ENCODE peak calls at places on chromosomes 1 and 21, in five cellular contexts. G, T, O, E and H are unnamed samples. For H3K4me1, the result is how much of the 10 kb centered on the place peaks cover.

GRCh38 chr21:33384851-33385331 is 18.3 kb upstream of the IFNGR2 start:
- DNase-seq in G (no peak), E (no peak), O (no peak), T (no peak), H (no peak)

GRCh38 chr1:206808615-206809014 is 36.3 kb upstream of the IL10 start:
- DNase-seq in G (no peak), T (no peak), E (no peak), O (no peak), H (no peak)

GRCh38 chr21:43916691-43917514 is 51.9 kb downstream of the AGPAT3 start:
- DNase-seq in O (no peak), G (no peak), E (no peak), T (no peak), H (no peak)

GRCh38 chr1:224245188-224245587 is 62.1 kb downstream of the DEGS1 start:
- DNase-seq in O (no peak), T (peak), G (no peak), E (no peak), H (no peak)

GRCh38 chr1:209107535-209107934 is 476.0 kb upstream of the CAMK1G start:
- DNase-seq in G (no peak), T (no peak), E (no peak), O (no peak), H (no peak)

GRCh38 chr1:212774584-212774983 is 17.0 kb downstream of the NSL1 start:
- DNase-seq in G (no peak), O (no peak), E (no peak), T (no peak), H (no peak)

GRCh38 chr1:223029985-223030769 is 112.9 kb downstream of the TLR5 start:
- DNase-seq in T (no peak), G (no peak), E (no peak), O (no peak), H (peak)

GRCh38 chr1:165897326-165898303 is 70.2 kb downstream of the UCK2 start:
- DNase-seq in G (no peak), T (no peak), E (no peak), O (no peak), H (no peak)

GRCh38 chr1:213884942-213885341 is 102.8 kb upstream of the PROX1 start:
- DNase-seq in O (no peak), G (no peak), E (no peak), T (no peak), H (no peak)

GRCh38 chr1:162678439-162678838 is 46.2 kb downstream of the DDR2 start:
- DNase-seq in G (peak), T (no peak), E (no peak), O (no peak), H (no peak)

GRCh38 chr1:35557118-35557610 is at the start of gene KIAA0319L:
- DNase-seq in E (peak), T (peak), G (no peak), O (peak), H (no peak)

GRCh38 chr21:36125513-36126121 is 9.3 kb upstream of the CBR3 start:
- DNase-seq in T (peak), E (no peak), O (no peak), G (peak), H (no peak)

GRCh38 chr1:230231739-230232075 is 164.7 kb downstream of the GALNT2 start:
- DNase-seq in O (no peak), G (peak), E (peak), T (peak), H (no peak)

GRCh38 chr1:160538985-160539651 is 16.1 kb upstream of the SLAMF6 start:
- DNase-seq in G (no peak), E (no peak), T (no peak), O (no peak), H (no peak)

GRCh38 chr1:107782192-107782845 is 182.7 kb downstream of the VAV3 start:
- DNase-seq in T (no peak), O (peak), G (no peak), E (no peak), H (peak)

GRCh38 chr1:178371999-178372398 is 124.8 kb downstream of the CLEC20A start:
- DNase-seq in O (no peak), T (no peak), G (no peak), E (no peak), H (no peak)

GRCh38 chr1:5365751-5366150 is 626.5 kb downstream of the NPHP4 start:
- DNase-seq in O (no peak), G (no peak), E (no peak), T (no peak), H (no peak)

GRCh38 chr1:2300004-2300771 is 72.1 kb downstream of the SKI start:
- DNase-seq in T (no peak), G (no peak), E (peak), O (no peak), H (no peak)

GRCh38 chr1:244654284-244655038 is 1.5 kb downstream of the DESI2 start:
- DNase-seq in G (no peak), E (no peak), T (no peak), O (no peak), H (no peak)

GRCh38 chr1:244653439-244654283 is 735 bp downstream of the DESI2 start:
- DNase-seq in E (peak), T (no peak), G (no peak), O (peak), H (no peak)

GRCh38 chr1:244652699-244653438 is at the start of gene DESI2:
- DNase-seq in T (peak), O (peak), G (peak), E (peak), H (peak)

GRCh38 chr1:244657421-244657820 is 4.5 kb downstream of the DESI2 start:
- DNase-seq in G (no peak), E (no peak), T (no peak), O (no peak), H (no peak)

GRCh38 chr1:244655186-244655585 is 2.3 kb downstream of the DESI2 start:
- DNase-seq in T (no peak), E (no peak), O (no peak), G (no peak), H (no peak)
- H3K4me1 ChIP-seq in T (under half), E (under half), O (under half), G (under half), H (under half)

GRCh38 chr1:8681317-8681650 is 136.2 kb downstream of the RERE start:
- DNase-seq in T (no peak), O (no peak), G (no peak), E (no peak), H (no peak)
- H3K4me3 ChIP-seq in T (no peak), O (no peak), G (no peak), E (peak), H (no peak)

GRCh38 chr21:42059141-42059540 is 12.0 kb upstream of the UMODL1 start:
- DNase-seq in G (no peak), O (no peak), E (no peak), T (no peak), H (no peak)

GRCh38 chr21:42058631-42059111 is 12.4 kb upstream of the UMODL1 start:
- DNase-seq in T (no peak), O (no peak), E (no peak), G (no peak), H (no peak)

GRCh38 chr21:42061195-42061865 is 9.8 kb upstream of the UMODL1 start:
- DNase-seq in G (no peak), O (no peak), T (peak), E (no peak), H (no peak)

GRCh38 chr21:42059721-42060120 is 11.4 kb upstream of the UMODL1 start:
- DNase-seq in E (no peak), T (no peak), G (no peak), O (no peak), H (no peak)

GRCh38 chr21:42060166-42060565 is 11.0 kb upstream of the UMODL1 start:
- DNase-seq in E (no peak), O (no peak), G (no peak), T (no peak), H (no peak)
- H3K4me1 ChIP-seq in E (under half), O (under half), G (under half), T (under half), H (under half)

GRCh38 chr21:42622284-42622683 is 31.1 kb upstream of the PDE9A start:
- DNase-seq in T (no peak), E (no peak), O (no peak), G (no peak), H (no peak)

GRCh38 chr21:42626171-42626570 is 27.2 kb upstream of the PDE9A start:
- DNase-seq in G (no peak), T (no peak), E (no peak), O (no peak), H (no peak)

GRCh38 chr21:42623684-42624083 is 29.7 kb upstream of the PDE9A start:
- DNase-seq in O (no peak), E (no peak), T (no peak), G (no peak), H (no peak)

GRCh38 chr21:42624095-42624830 is 29.2 kb upstream of the PDE9A start:
- DNase-seq in O (no peak), G (no peak), T (no peak), E (no peak), H (no peak)

DNA sequence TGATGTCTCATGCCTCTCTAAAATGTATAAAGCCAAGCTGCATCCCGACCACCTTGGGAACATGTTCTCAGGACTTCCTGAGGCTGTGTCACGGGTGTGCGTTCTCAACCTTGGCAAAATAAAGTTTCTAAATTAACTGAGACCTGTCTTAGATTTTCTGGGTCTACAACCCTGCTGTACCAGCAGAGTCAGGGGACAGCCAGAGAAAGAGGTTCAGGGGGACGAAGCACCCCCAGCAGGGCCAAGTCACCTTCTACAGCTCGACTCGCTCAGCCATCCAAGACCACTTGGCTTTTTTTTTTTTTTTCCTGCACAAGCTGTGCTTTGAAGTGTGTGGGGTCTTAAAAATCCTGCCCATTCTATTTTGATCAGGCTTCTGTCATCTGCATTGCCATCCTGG is 28.5 kb upstream of the PDE9A start:
- DNase-seq in E (no peak), G (no peak), O (no peak), T (no peak), H (no peak)
- H3K4me3 ChIP-seq in E (no peak), G (no peak), O (no peak), T (no peak), H (no peak)

DNA sequence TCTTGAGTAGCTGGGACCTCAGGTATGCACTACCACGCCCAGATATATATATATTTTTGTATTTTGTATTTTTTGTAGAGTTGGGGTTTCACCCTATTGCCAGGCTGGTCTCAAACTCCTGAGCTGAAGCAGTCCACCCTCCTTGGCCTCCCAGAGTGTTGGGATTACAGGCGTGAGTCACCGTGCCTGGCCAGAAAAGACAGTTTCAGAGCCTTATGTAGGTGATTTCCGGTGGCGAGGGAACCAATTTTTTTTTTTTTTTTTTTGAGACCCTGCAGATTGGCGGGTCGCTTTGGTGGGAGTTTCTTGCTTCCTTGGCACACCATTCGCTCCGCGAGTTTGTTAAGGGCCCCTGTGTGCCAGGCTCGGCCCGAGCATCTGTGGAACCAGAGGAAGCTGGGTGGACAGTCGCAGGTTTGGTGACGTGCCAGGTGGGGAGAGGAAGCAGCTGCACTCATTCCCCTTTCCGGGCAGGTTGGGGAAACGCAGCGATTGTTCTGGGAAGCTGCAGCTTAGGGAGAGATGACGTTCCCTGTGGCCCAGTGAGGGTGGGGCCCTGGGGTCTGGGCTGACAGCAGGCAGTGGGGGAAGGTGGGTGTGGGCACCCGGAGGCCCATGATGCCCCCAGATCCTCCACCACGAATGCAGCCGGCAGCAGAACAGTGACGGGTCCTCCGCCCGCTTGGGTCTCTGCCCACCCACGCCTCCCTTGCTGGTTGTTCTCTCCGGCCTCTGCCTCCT is 25.1 kb downstream of the SPSB1 start:
- DNase-seq in T (no peak), E (peak), O (no peak), G (peak), H (no peak)
- H3K4me1 ChIP-seq in T (half or more), E (under half), O (half or more), G (half or more), H (under half)

DNA sequence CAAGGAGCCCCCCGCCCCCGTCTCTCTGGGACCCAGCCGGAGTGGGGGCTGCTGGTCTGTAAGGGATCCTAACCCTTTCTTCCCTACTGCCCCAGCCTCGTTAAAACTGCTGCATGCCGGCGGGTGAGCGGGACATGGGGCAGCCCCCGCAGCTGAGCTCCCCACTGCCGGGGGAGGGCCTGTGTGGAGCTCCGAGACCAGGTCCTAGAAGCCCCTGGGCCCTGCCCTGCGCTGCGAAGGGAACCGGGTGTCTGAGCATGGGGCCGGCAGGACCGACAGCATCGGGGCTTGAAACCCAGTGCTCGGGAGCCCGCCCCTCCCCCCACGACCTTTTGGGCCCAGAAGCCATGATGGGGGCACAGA is 9.2 kb upstream of the COL6A1 start:
- DNase-seq in E (peak), T (peak), O (no peak), G (peak), H (no peak)
- H3K4me3 ChIP-seq in E (peak), T (peak), O (no peak), G (peak), H (no peak)

GRCh38 chr1:22747735-22748073 is 37.1 kb downstream of the EPHB2 start:
- DNase-seq in T (no peak), O (no peak), G (no peak), E (no peak), H (no peak)
- H3K4me1 ChIP-seq in T (under half), O (half or more), G (under half), E (under half), H (under half)

GRCh38 chr1:151133339-151133761 is 13.1 kb downstream of the SEMA6C start:
- DNase-seq in O (no peak), E (peak), G (peak), T (no peak), H (no peak)
- H3K4me3 ChIP-seq in O (no peak), E (peak), G (no peak), T (no peak), H (peak)

DNA sequence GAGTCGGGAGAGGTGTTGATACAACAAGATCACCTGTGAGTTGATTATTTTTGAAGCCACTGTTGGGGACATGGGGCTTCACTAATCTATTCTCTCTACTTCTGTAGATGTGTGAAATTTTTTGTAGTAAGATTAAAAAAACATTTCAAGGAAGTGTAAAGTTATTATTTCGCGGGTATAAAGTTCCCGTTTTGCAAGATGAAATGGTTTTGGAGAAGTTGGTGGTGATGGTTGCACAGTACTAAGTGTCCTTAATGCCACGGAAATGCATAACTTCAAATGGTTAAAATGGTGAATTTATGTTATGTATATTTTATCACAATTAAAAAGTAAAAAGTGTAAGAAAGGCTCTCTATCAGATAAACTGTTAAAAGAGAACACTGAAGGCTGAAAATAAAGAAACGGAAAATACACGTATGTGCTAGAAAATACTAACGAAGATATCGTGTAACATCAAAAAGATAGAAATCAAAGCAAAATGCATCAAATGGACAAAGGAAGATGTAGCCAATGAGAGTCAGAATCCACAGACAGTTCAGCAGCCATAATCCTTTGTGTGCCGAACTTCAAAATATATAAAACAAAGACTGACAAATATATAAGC is 2.9 kb upstream of the ITGB2 start:
- DNase-seq in G (no peak), E (no peak), T (no peak), O (no peak), H (no peak)
- H3K4me1 ChIP-seq in G (under half), E (under half), T (under half), O (under half), H (under half)

DNA sequence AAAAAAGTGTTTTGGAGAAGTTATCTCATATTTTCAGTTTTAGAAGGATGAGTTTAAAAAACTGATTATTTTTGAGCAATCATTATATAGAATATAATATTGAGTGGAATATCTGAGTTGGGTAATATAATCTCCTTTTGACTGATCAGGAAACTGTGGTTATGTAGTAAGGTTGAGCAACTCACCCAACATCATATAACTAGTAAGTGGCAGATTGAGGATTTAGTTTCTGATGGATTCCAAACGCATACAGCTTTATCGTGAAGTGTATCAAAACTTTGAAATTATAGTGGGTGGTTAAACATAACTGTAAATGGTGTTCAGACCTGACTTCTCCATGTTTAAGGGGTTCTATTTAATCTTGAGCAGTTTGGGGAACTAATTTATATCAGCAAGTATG is 98.6 kb downstream of the OLFM3 start:
- DNase-seq in O (no peak), T (no peak), E (no peak), G (no peak), H (no peak)
- H3K4me3 ChIP-seq in O (no peak), T (no peak), E (no peak), G (no peak), H (no peak)